ENCODE peak calls at places on chromosomes 11 and 22, in nine cellular contexts. One of them, this sample, is unnamed.

GRCh38 chr11:75105462-75105925 is 8.8 kb upstream of the OR2AT4 start:
- DNase-seq in brain microvascular endothelial cell: peak; percentile 46
- DNase-seq in LoVo: no peak
- DNase-seq in DMS153: no peak
- DNase-seq in right cardiac atrium: no peak
- DNase-seq in T-helper 9 cell: no peak
- DNase-seq in activated T-cell treated with anti-CD3 and anti-CD28 coated beads for 24 hours: no peak
- DNase-seq in NCI-H1436: peak; percentile 2
- DNase-seq in AG08395: no peak
- DNase-seq in this sample: no peak

GRCh38 chr22:46432164-46433068 is 96.9 kb downstream of the TRMU start:
- DNase-seq in brain microvascular endothelial cell: no peak
- DNase-seq in LoVo: peak; percentile 4
- DNase-seq in DMS153: peak; percentile 8
- DNase-seq in right cardiac atrium: no peak
- DNase-seq in T-helper 9 cell: no peak
- DNase-seq in activated T-cell treated with anti-CD3 and anti-CD28 coated beads for 24 hours: peak; percentile 6
- DNase-seq in NCI-H1436: no peak
- DNase-seq in AG08395: no peak
- DNase-seq in this sample: no peak

GRCh38 chr11:65786786-65787636 is at the start of gene OVOL1:
- DNase-seq in brain microvascular endothelial cell: no peak
- DNase-seq in LoVo: peak; percentile 85
- DNase-seq in DMS153: peak; percentile 18
- DNase-seq in right cardiac atrium: no peak
- DNase-seq in T-helper 9 cell: peak; percentile 14
- DNase-seq in activated T-cell treated with anti-CD3 and anti-CD28 coated beads for 24 hours: no peak
- DNase-seq in NCI-H1436: no peak
- DNase-seq in AG08395: no peak
- DNase-seq in this sample: no peak

GRCh38 chr11:6640985-6641701 is 14.5 kb downstream of the DCHS1 start:
- DNase-seq in brain microvascular endothelial cell: no peak
- DNase-seq in LoVo: no peak
- DNase-seq in DMS153: no peak
- DNase-seq in right cardiac atrium: peak; percentile 50
- DNase-seq in T-helper 9 cell: no peak
- DNase-seq in activated T-cell treated with anti-CD3 and anti-CD28 coated beads for 24 hours: no peak
- DNase-seq in NCI-H1436: no peak
- DNase-seq in AG08395: no peak
- DNase-seq in this sample: no peak

GRCh38 chr11:108196901-108197300 is 25.5 kb downstream of the NPAT start:
- DNase-seq in brain microvascular endothelial cell: no peak
- DNase-seq in LoVo: no peak
- DNase-seq in DMS153: no peak
- DNase-seq in right cardiac atrium: no peak
- DNase-seq in T-helper 9 cell: no peak
- DNase-seq in activated T-cell treated with anti-CD3 and anti-CD28 coated beads for 24 hours: no peak
- DNase-seq in NCI-H1436: no peak
- DNase-seq in AG08395: no peak
- DNase-seq in this sample: no peak

GRCh38 chr11:6755303-6755952 is 16.3 kb downstream of the OR2AG2 start:
- DNase-seq in brain microvascular endothelial cell: peak; percentile 43
- DNase-seq in LoVo: peak; percentile 46
- DNase-seq in DMS153: no peak
- DNase-seq in right cardiac atrium: no peak
- DNase-seq in T-helper 9 cell: peak; percentile 13
- DNase-seq in activated T-cell treated with anti-CD3 and anti-CD28 coated beads for 24 hours: peak; percentile 24
- DNase-seq in NCI-H1436: peak; percentile 1
- DNase-seq in AG08395: peak; percentile 64
- DNase-seq in this sample: no peak

GRCh38 chr11:20980736-20981135 is 311.4 kb downstream of the NELL1 start:
- DNase-seq in brain microvascular endothelial cell: no peak
- DNase-seq in LoVo: no peak
- DNase-seq in DMS153: no peak
- DNase-seq in right cardiac atrium: no peak
- DNase-seq in T-helper 9 cell: no peak
- DNase-seq in activated T-cell treated with anti-CD3 and anti-CD28 coated beads for 24 hours: no peak
- DNase-seq in NCI-H1436: no peak
- DNase-seq in AG08395: no peak
- DNase-seq in this sample: no peak

GRCh38 chr11:17413414-17414316 is 25.2 kb upstream of the KCNJ11 start:
- DNase-seq in brain microvascular endothelial cell: no peak
- DNase-seq in LoVo: no peak
- DNase-seq in DMS153: peak; percentile 95
- DNase-seq in right cardiac atrium: no peak
- DNase-seq in T-helper 9 cell: no peak
- DNase-seq in activated T-cell treated with anti-CD3 and anti-CD28 coated beads for 24 hours: no peak
- DNase-seq in NCI-H1436: no peak
- DNase-seq in AG08395: no peak
- DNase-seq in this sample: no peak

GRCh38 chr11:10268746-10269487 is 25.1 kb downstream of the SBF2 start:
- DNase-seq in brain microvascular endothelial cell: peak; percentile 16
- DNase-seq in LoVo: no peak
- DNase-seq in DMS153: no peak
- DNase-seq in right cardiac atrium: no peak
- DNase-seq in T-helper 9 cell: no peak
- DNase-seq in activated T-cell treated with anti-CD3 and anti-CD28 coated beads for 24 hours: no peak
- DNase-seq in NCI-H1436: no peak
- DNase-seq in AG08395: no peak
- DNase-seq in this sample: no peak

GRCh38 chr11:111941963-111942362 is 4.8 kb downstream of the DIXDC1 start:
- DNase-seq in brain microvascular endothelial cell: no peak
- DNase-seq in LoVo: no peak
- DNase-seq in DMS153: no peak
- DNase-seq in right cardiac atrium: no peak
- DNase-seq in T-helper 9 cell: no peak
- DNase-seq in activated T-cell treated with anti-CD3 and anti-CD28 coated beads for 24 hours: no peak
- DNase-seq in NCI-H1436: no peak
- DNase-seq in AG08395: no peak
- DNase-seq in this sample: no peak

GRCh38 chr11:44559207-44559943 is 6.1 kb upstream of the CD82 start:
- DNase-seq in brain microvascular endothelial cell: no peak
- DNase-seq in LoVo: no peak
- DNase-seq in DMS153: no peak
- DNase-seq in right cardiac atrium: no peak
- DNase-seq in T-helper 9 cell: no peak
- DNase-seq in activated T-cell treated with anti-CD3 and anti-CD28 coated beads for 24 hours: no peak
- DNase-seq in NCI-H1436: no peak
- DNase-seq in AG08395: no peak
- DNase-seq in this sample: no peak

GRCh38 chr11:124725719-124726105 is 14.0 kb upstream of the NRGN start:
- DNase-seq in brain microvascular endothelial cell: peak; percentile 35
- DNase-seq in LoVo: no peak
- DNase-seq in DMS153: no peak
- DNase-seq in right cardiac atrium: no peak
- DNase-seq in T-helper 9 cell: no peak
- DNase-seq in activated T-cell treated with anti-CD3 and anti-CD28 coated beads for 24 hours: no peak
- DNase-seq in NCI-H1436: no peak
- DNase-seq in AG08395: peak; percentile 34
- DNase-seq in this sample: no peak

GRCh38 chr22:28801845-28802594 is 1.7 kb upstream of the XBP1 start:
- DNase-seq in brain microvascular endothelial cell: no peak
- DNase-seq in LoVo: no peak
- DNase-seq in DMS153: no peak
- DNase-seq in right cardiac atrium: no peak
- DNase-seq in T-helper 9 cell: no peak
- DNase-seq in activated T-cell treated with anti-CD3 and anti-CD28 coated beads for 24 hours: no peak
- DNase-seq in NCI-H1436: no peak
- DNase-seq in AG08395: no peak
- DNase-seq in this sample: no peak

GRCh38 chr11:72573380-72573949 is 100.8 kb downstream of the PDE2A start:
- DNase-seq in brain microvascular endothelial cell: peak; percentile 39
- DNase-seq in LoVo: peak; percentile 19
- DNase-seq in DMS153: no peak
- DNase-seq in right cardiac atrium: no peak
- DNase-seq in T-helper 9 cell: no peak
- DNase-seq in activated T-cell treated with anti-CD3 and anti-CD28 coated beads for 24 hours: no peak
- DNase-seq in NCI-H1436: peak; percentile 32
- DNase-seq in AG08395: peak; percentile 71
- DNase-seq in this sample: no peak

GRCh38 chr11:120873966-120874365 is 149.9 kb upstream of the TBCEL start:
- DNase-seq in brain microvascular endothelial cell: no peak
- DNase-seq in LoVo: no peak
- DNase-seq in DMS153: no peak
- DNase-seq in right cardiac atrium: no peak
- DNase-seq in T-helper 9 cell: no peak
- DNase-seq in activated T-cell treated with anti-CD3 and anti-CD28 coated beads for 24 hours: no peak
- DNase-seq in NCI-H1436: no peak
- DNase-seq in AG08395: no peak
- DNase-seq in this sample: no peak

GRCh38 chr22:17774928-17775675 is 833 bp upstream of the BID start:
- DNase-seq in brain microvascular endothelial cell: no peak
- DNase-seq in LoVo: no peak
- DNase-seq in DMS153: no peak
- DNase-seq in right cardiac atrium: no peak
- DNase-seq in T-helper 9 cell: no peak
- DNase-seq in activated T-cell treated with anti-CD3 and anti-CD28 coated beads for 24 hours: no peak
- DNase-seq in NCI-H1436: no peak
- DNase-seq in AG08395: no peak
- DNase-seq in this sample: no peak

GRCh38 chr11:48104562-48104924 is 112.1 kb upstream of the OR4B1 start:
- DNase-seq in brain microvascular endothelial cell: no peak
- DNase-seq in LoVo: peak; percentile 14
- DNase-seq in DMS153: no peak
- DNase-seq in right cardiac atrium: no peak
- DNase-seq in T-helper 9 cell: no peak
- DNase-seq in activated T-cell treated with anti-CD3 and anti-CD28 coated beads for 24 hours: no peak
- DNase-seq in NCI-H1436: no peak
- DNase-seq in AG08395: no peak
- DNase-seq in this sample: no peak

GRCh38 chr11:120575461-120575860 is 63.9 kb downstream of the GRIK4 start:
- DNase-seq in brain microvascular endothelial cell: no peak
- DNase-seq in LoVo: no peak
- DNase-seq in DMS153: no peak
- DNase-seq in right cardiac atrium: no peak
- DNase-seq in T-helper 9 cell: no peak
- DNase-seq in activated T-cell treated with anti-CD3 and anti-CD28 coated beads for 24 hours: no peak
- DNase-seq in NCI-H1436: no peak
- DNase-seq in AG08395: no peak
- DNase-seq in this sample: no peak

GRCh38 chr11:1453611-1454386 is 32.8 kb downstream of the MOB2 start:
- DNase-seq in brain microvascular endothelial cell: no peak
- DNase-seq in LoVo: no peak
- DNase-seq in DMS153: no peak
- DNase-seq in right cardiac atrium: peak; percentile 64
- DNase-seq in T-helper 9 cell: peak; percentile 41
- DNase-seq in activated T-cell treated with anti-CD3 and anti-CD28 coated beads for 24 hours: no peak
- DNase-seq in NCI-H1436: no peak
- DNase-seq in AG08395: peak; percentile 36
- DNase-seq in this sample: peak; percentile 25

GRCh38 chr11:1531961-1532586 is 40.0 kb downstream of the DUSP8 start:
- DNase-seq in brain microvascular endothelial cell: no peak
- DNase-seq in LoVo: no peak
- DNase-seq in DMS153: no peak
- DNase-seq in right cardiac atrium: peak; percentile 88
- DNase-seq in T-helper 9 cell: no peak
- DNase-seq in activated T-cell treated with anti-CD3 and anti-CD28 coated beads for 24 hours: no peak
- DNase-seq in NCI-H1436: no peak
- DNase-seq in AG08395: peak; percentile 92
- DNase-seq in this sample: no peak

GRCh38 chr11:132123449-132123848 is 753.0 kb downstream of the NTM start:
- DNase-seq in brain microvascular endothelial cell: no peak
- DNase-seq in LoVo: no peak
- DNase-seq in DMS153: peak; percentile 58
- DNase-seq in right cardiac atrium: no peak
- DNase-seq in T-helper 9 cell: no peak
- DNase-seq in activated T-cell treated with anti-CD3 and anti-CD28 coated beads for 24 hours: no peak
- DNase-seq in NCI-H1436: no peak
- DNase-seq in AG08395: no peak
- DNase-seq in this sample: no peak

GRCh38 chr11:13289081-13289480 is 11.5 kb downstream of the BMAL1 start:
- DNase-seq in brain microvascular endothelial cell: peak; percentile 17
- DNase-seq in LoVo: no peak
- DNase-seq in DMS153: no peak
- DNase-seq in right cardiac atrium: no peak
- DNase-seq in T-helper 9 cell: no peak
- DNase-seq in activated T-cell treated with anti-CD3 and anti-CD28 coated beads for 24 hours: no peak
- DNase-seq in NCI-H1436: no peak
- DNase-seq in AG08395: peak; percentile 41
- DNase-seq in this sample: no peak

GRCh38 chr11:65639623-65640482 is 2.0 kb downstream of the SIPA1 start:
- DNase-seq in brain microvascular endothelial cell: no peak
- DNase-seq in LoVo: no peak
- DNase-seq in DMS153: peak; percentile 47
- DNase-seq in right cardiac atrium: peak; percentile 69
- DNase-seq in T-helper 9 cell: peak; percentile 72
- DNase-seq in activated T-cell treated with anti-CD3 and anti-CD28 coated beads for 24 hours: no peak
- DNase-seq in NCI-H1436: peak; percentile 96
- DNase-seq in AG08395: no peak
- DNase-seq in this sample: peak; percentile 82

GRCh38 chr11:63404536-63404935 is 35.0 kb downstream of the SLC22A9 start:
- DNase-seq in brain microvascular endothelial cell: no peak
- DNase-seq in LoVo: no peak
- DNase-seq in DMS153: no peak
- DNase-seq in right cardiac atrium: no peak
- DNase-seq in T-helper 9 cell: no peak
- DNase-seq in activated T-cell treated with anti-CD3 and anti-CD28 coated beads for 24 hours: no peak
- DNase-seq in NCI-H1436: no peak
- DNase-seq in AG08395: no peak
- DNase-seq in this sample: no peak

GRCh38 chr11:121328967-121329653 is 36.5 kb downstream of the SC5D start:
- DNase-seq in brain microvascular endothelial cell: no peak
- DNase-seq in LoVo: no peak
- DNase-seq in DMS153: no peak
- DNase-seq in right cardiac atrium: no peak
- DNase-seq in T-helper 9 cell: no peak
- DNase-seq in activated T-cell treated with anti-CD3 and anti-CD28 coated beads for 24 hours: no peak
- DNase-seq in NCI-H1436: no peak
- DNase-seq in AG08395: no peak
- DNase-seq in this sample: no peak

GRCh38 chr11:63729326-63729725 is 39.2 kb downstream of the ZFTA start:
- DNase-seq in brain microvascular endothelial cell: no peak
- DNase-seq in LoVo: no peak
- DNase-seq in DMS153: no peak
- DNase-seq in right cardiac atrium: no peak
- DNase-seq in T-helper 9 cell: no peak
- DNase-seq in activated T-cell treated with anti-CD3 and anti-CD28 coated beads for 24 hours: no peak
- DNase-seq in NCI-H1436: no peak
- DNase-seq in AG08395: no peak
- DNase-seq in this sample: no peak

GRCh38 chr22:27386186-27386585 is 415.4 kb downstream of the MN1 start:
- DNase-seq in brain microvascular endothelial cell: no peak
- DNase-seq in LoVo: no peak
- DNase-seq in DMS153: peak; percentile 34
- DNase-seq in right cardiac atrium: no peak
- DNase-seq in T-helper 9 cell: no peak
- DNase-seq in activated T-cell treated with anti-CD3 and anti-CD28 coated beads for 24 hours: no peak
- DNase-seq in NCI-H1436: no peak
- DNase-seq in AG08395: no peak
- DNase-seq in this sample: no peak

GRCh38 chr11:18714443-18714780 is 11.6 kb downstream of the IGSF22 start:
- DNase-seq in brain microvascular endothelial cell: no peak
- DNase-seq in LoVo: no peak
- DNase-seq in DMS153: no peak
- DNase-seq in right cardiac atrium: no peak
- DNase-seq in T-helper 9 cell: no peak
- DNase-seq in activated T-cell treated with anti-CD3 and anti-CD28 coated beads for 24 hours: no peak
- DNase-seq in NCI-H1436: no peak
- DNase-seq in AG08395: no peak
- DNase-seq in this sample: no peak

GRCh38 chr22:47928626-47929025 is 1166.2 kb downstream of the TBC1D22A start:
- DNase-seq in brain microvascular endothelial cell: no peak
- DNase-seq in LoVo: no peak
- DNase-seq in DMS153: no peak
- DNase-seq in right cardiac atrium: no peak
- DNase-seq in T-helper 9 cell: no peak
- DNase-seq in activated T-cell treated with anti-CD3 and anti-CD28 coated beads for 24 hours: no peak
- DNase-seq in NCI-H1436: no peak
- DNase-seq in AG08395: no peak
- DNase-seq in this sample: no peak

GRCh38 chr11:20114588-20114987 is 45.7 kb downstream of the DBX1 start:
- DNase-seq in brain microvascular endothelial cell: no peak
- DNase-seq in LoVo: no peak
- DNase-seq in DMS153: no peak
- DNase-seq in right cardiac atrium: no peak
- DNase-seq in T-helper 9 cell: no peak
- DNase-seq in activated T-cell treated with anti-CD3 and anti-CD28 coated beads for 24 hours: no peak
- DNase-seq in NCI-H1436: no peak
- DNase-seq in AG08395: peak; percentile 21
- DNase-seq in this sample: no peak

GRCh38 chr11:76801736-76802135 is 18.6 kb downstream of the TSKU start:
- DNase-seq in brain microvascular endothelial cell: no peak
- DNase-seq in LoVo: no peak
- DNase-seq in DMS153: peak; percentile 54
- DNase-seq in right cardiac atrium: no peak
- DNase-seq in T-helper 9 cell: no peak
- DNase-seq in activated T-cell treated with anti-CD3 and anti-CD28 coated beads for 24 hours: no peak
- DNase-seq in NCI-H1436: no peak
- DNase-seq in AG08395: no peak
- DNase-seq in this sample: no peak

This sample was measured in effector memory CD4-positive, alpha-beta T cell.